ENCODE peak calls at places on chromosomes 6 and 20, in seven cellular contexts. B is neural crest cell, S is spleen, H is dorsolateral prefrontal cortex, P is GM13977, J is uterus, Q is activated B cell treated with CpG ODN at 0.5 μM for 24 hours. X is an unnamed sample.

GRCh38 chr6:9766240-9766915 is 648.5 kb downstream of the TFAP2A start:
- DNase-seq in H (no peak), P (peak), B (peak), S (no peak), J (no peak), Q (no peak), X (no peak)

GRCh38 chr6:64680446-64680845 is 1026.6 kb downstream of the EYS start:
- DNase-seq in B (no peak), P (no peak), J (no peak), Q (no peak), H (no peak), S (no peak), X (no peak)

GRCh38 chr6:138105880-138106664 is 1.1 kb downstream of the PERP start:
- DNase-seq in B (no peak), P (no peak), H (no peak), Q (no peak), J (no peak), S (no peak), X (no peak)

GRCh38 chr6:167877994-167878779 is 51.5 kb downstream of the AFDN start:
- DNase-seq in P (no peak), B (no peak), J (no peak), Q (no peak), H (no peak), S (no peak), X (no peak)

GRCh38 chr6:50471041-50471440 is 242.3 kb upstream of the TFAP2D start:
- DNase-seq in J (no peak), B (no peak), P (no peak), Q (no peak), H (no peak), S (no peak), X (no peak)

GRCh38 chr6:135506270-135506997 is 8.9 kb upstream of the AHI1 start:
- DNase-seq in B (no peak), Q (no peak), S (no peak), H (no peak), P (peak), J (no peak), X (no peak)

GRCh38 chr6:127186889-127187288 is 68.4 kb downstream of the RSPO3 start:
- DNase-seq in S (peak), P (no peak), Q (peak), H (peak), J (peak), B (peak), X (peak)

GRCh38 chr6:125793280-125793679 is 2.5 kb downstream of the NCOA7 start:
- DNase-seq in J (no peak), B (no peak), H (no peak), P (no peak), S (no peak), Q (no peak), X (no peak)

GRCh38 chr20:39876974-39877615 is 811.9 kb downstream of the MAFB start:
- DNase-seq in H (no peak), S (no peak), Q (no peak), J (no peak), B (no peak), P (no peak), X (no peak)

GRCh38 chr6:30685977-30686907 is at the start of gene PPP1R18:
- DNase-seq in S (peak), H (no peak), B (no peak), P (peak), Q (peak), J (peak), X (peak)

GRCh38 chr6:141874930-141875602 is 257.7 kb upstream of the GJE1 start:
- DNase-seq in B (no peak), J (no peak), P (no peak), H (no peak), S (no peak), Q (no peak), X (no peak)

GRCh38 chr6:97111243-97111642 is 171.8 kb downstream of the MMS22L start:
- DNase-seq in Q (no peak), P (no peak), B (no peak), H (no peak), J (no peak), S (no peak), X (no peak)

GRCh38 chr6:137258170-137258569 is 39.0 kb upstream of the IFNGR1 start:
- DNase-seq in Q (no peak), B (no peak), H (no peak), P (peak), S (peak), J (no peak), X (no peak)

GRCh38 chr20:36881888-36882287 is 6.0 kb downstream of the TLDC2 start:
- DNase-seq in S (no peak), H (no peak), J (no peak), P (peak), Q (no peak), B (no peak), X (no peak)

GRCh38 chr20:43985121-43985520 is 70.5 kb downstream of the TOX2 start:
- DNase-seq in P (no peak), H (no peak), J (no peak), S (no peak), Q (no peak), B (no peak), X (no peak)

GRCh38 chr6:54722328-54722727 is 124.2 kb upstream of the FAM83B start:
- DNase-seq in B (no peak), P (no peak), J (no peak), S (no peak), H (no peak), Q (no peak), X (no peak)

GRCh38 chr6:137512768-137513605 is 18.8 kb upstream of the OLIG3 start:
- DNase-seq in P (no peak), H (no peak), J (no peak), B (no peak), S (no peak), Q (no peak), X (peak)

GRCh38 chr6:3913077-3913957 is 64.1 kb downstream of the FAM50B start:
- DNase-seq in H (no peak), Q (no peak), P (no peak), J (peak), S (no peak), B (no peak), X (no peak)

GRCh38 chr6:42450314-42451145 is 1.2 kb downstream of the TRERF1 start:
- DNase-seq in J (peak), Q (no peak), S (no peak), P (no peak), B (no peak), H (no peak), X (peak)

GRCh38 chr6:90375681-90376439 is 79.2 kb upstream of the BACH2 start:
- DNase-seq in H (no peak), B (no peak), Q (peak), J (no peak), P (no peak), S (no peak), X (no peak)

GRCh38 chr20:58175425-58175824 is 53.0 kb downstream of the ANKRD60 start:
- DNase-seq in P (no peak), B (no peak), Q (no peak), S (no peak), J (no peak), H (no peak), X (no peak)

GRCh38 chr6:150418825-150419594 is 50.2 kb downstream of the IYD start:
- DNase-seq in B (peak), P (peak), H (peak), J (peak), S (peak), Q (peak), X (peak)

GRCh38 chr6:153131037-153131981 is at the start of gene RGS17:
- DNase-seq in P (peak), H (peak), J (peak), S (peak), B (peak), Q (no peak), X (peak)

GRCh38 chr6:10621227-10621626 is 73.2 kb downstream of the C6orf52 start:
- DNase-seq in H (no peak), B (no peak), P (no peak), S (no peak), J (no peak), Q (no peak), X (no peak)

GRCh38 chr6:108806669-108807068 is 41.6 kb upstream of the ARMC2 start:
- DNase-seq in S (no peak), B (no peak), H (no peak), J (no peak), Q (no peak), P (no peak), X (no peak)

GRCh38 chr6:19736066-19736465 is 101.1 kb upstream of the ID4 start:
- DNase-seq in Q (no peak), S (no peak), J (no peak), P (no peak), B (no peak), H (no peak), X (no peak)

GRCh38 chr6:55983861-55984260 is 108.5 kb upstream of the BMP5 start:
- DNase-seq in J (no peak), S (no peak), Q (no peak), P (no peak), B (no peak), H (no peak), X (no peak)

GRCh38 chr20:61119263-61119662 is 132.8 kb upstream of the CDH4 start:
- DNase-seq in B (no peak), H (no peak), Q (no peak), P (no peak), J (no peak), S (no peak), X (no peak)

GRCh38 chr20:36929290-36929689 is 22.2 kb downstream of the SAMHD1 start:
- DNase-seq in J (no peak), S (peak), P (no peak), H (no peak), B (no peak), Q (no peak), X (no peak)

GRCh38 chr6:33304216-33304615 is 5.5 kb upstream of the RGL2 start:
- DNase-seq in H (no peak), Q (no peak), J (no peak), S (no peak), B (no peak), P (no peak), X (no peak)

GRCh38 chr6:149727793-149728498 is 10.0 kb upstream of the LATS1 start:
- DNase-seq in P (no peak), J (no peak), S (no peak), Q (no peak), H (no peak), B (no peak), X (no peak)

GRCh38 chr20:20003088-20003954 is 13.8 kb upstream of the NAA20 start:
- DNase-seq in Q (no peak), H (no peak), B (no peak), S (no peak), J (peak), P (peak), X (no peak)

GRCh38 chr6:16301511-16301910 is 63.1 kb downstream of the GMPR start:
- DNase-seq in J (no peak), B (no peak), S (no peak), Q (no peak), P (peak), H (no peak), X (no peak)

GRCh38 chr20:41178904-41179432 is 41.6 kb downstream of the PLCG1 start:
- DNase-seq in S (peak), H (no peak), J (peak), B (no peak), Q (no peak), P (no peak), X (no peak)

GRCh38 chr6:152107973-152108372 is 300.5 kb downstream of the ESR1 start:
- DNase-seq in P (no peak), J (no peak), H (no peak), B (no peak), Q (no peak), S (no peak), X (no peak)

GRCh38 chr6:152112503-152113261 is 305.2 kb downstream of the ESR1 start:
- DNase-seq in B (no peak), P (no peak), J (peak), Q (no peak), H (peak), S (peak), X (no peak)

DNA sequence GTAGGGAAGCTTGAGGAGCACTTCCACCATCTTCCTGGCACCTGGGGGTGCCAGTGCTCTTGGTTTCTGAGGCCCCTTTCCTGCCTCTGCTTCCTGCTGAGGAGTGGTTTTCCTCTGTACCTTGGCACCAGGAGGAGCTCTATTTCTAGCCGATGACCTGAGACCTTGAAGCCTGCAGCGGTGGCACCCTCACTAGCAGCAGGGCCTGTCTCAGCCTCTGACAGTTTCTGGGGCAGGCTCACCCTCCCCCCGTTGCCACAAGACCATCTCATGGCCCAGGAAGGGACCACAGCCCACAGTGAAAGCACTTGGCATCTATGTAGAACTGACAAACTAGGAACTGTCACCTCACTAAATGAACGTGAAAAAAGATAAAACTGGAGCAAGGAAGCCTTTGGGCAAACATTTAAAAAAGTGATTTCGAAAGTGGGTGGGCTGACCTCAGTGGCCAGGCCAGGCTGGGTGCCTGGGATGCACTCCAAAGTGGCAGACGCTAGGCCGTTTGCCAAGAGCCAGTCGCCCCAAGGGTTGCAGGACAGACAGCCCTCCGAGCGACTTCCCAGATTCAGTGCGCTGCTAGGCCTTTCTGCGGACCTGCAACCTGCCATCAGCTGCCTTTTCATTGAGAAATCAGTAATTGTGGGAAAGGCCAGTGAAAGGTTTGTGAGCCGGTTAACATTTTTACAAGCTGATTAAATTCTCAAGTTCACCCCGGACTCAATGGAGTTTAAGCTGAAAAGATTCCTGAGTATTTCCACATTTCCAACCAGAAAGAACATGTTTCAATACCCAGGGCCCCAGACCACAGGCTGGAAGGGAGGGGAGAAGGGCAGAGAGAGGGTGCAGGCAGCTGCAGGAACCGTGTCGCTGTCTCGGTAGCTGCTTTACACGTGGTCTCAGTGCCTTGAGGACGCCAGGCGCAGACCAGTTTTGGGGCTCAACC is 303.7 kb downstream of the ESR1 start:
- DNase-seq in P (no peak), Q (no peak), B (no peak), H (no peak), J (no peak), S (no peak), X (no peak)
- TF ChIP-seq CTCF in P (no peak), Q (no peak), B (no peak), H (no peak), J (no peak), S (no peak), X (no peak)

DNA sequence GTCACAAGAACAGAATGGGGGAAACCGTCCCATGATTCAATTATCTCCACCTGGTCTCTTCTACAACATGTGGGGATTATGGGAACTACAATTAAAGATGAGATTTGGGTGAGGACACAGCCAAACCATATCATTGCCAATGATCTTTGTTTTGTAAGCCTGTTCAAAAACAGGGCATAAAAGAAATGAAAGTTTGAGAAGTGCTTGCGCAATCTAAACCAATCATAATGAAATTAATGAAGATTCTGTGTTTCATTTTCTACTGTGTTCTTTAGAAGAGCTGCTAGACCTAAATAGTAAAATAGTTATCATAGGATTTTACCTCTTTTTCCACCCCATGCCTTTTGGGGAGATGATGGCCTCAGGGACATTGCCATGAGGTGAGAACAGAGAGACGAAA is 761.3 kb downstream of the HDGFL1 start:
- DNase-seq in Q (no peak), H (no peak), S (no peak), P (no peak), B (no peak), J (no peak), X (no peak)
- TF ChIP-seq CTCF in Q (no peak), H (no peak), S (no peak), P (no peak), B (no peak), J (no peak), X (no peak)

DNA sequence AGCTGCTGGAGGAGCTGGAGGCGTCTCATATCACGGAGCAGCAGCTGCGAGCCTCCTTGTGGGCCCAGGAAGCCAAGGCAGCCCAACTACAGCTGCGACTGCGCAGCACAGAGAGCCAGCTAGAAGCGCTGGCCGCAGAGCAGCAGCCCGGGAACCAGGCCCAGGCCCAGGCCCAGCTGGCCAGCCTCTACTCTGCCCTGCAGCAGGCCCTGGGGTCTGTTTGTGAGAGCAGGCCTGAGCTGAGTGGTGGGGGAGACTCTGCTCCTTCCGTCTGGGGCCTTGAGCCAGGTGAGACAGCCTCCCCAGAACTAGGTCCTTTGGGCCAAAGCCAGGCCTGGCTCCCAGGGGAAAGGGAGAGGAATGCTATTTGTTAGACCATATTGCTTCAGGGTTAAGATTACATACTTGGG is 31.7 kb downstream of the C20orf173 start:
- DNase-seq in B (no peak), J (peak), P (no peak), Q (no peak), H (peak), S (no peak), X (peak)
- TF ChIP-seq CTCF in B (no peak), J (no peak), P (no peak), Q (no peak), H (no peak), S (no peak), X (no peak)

DNA sequence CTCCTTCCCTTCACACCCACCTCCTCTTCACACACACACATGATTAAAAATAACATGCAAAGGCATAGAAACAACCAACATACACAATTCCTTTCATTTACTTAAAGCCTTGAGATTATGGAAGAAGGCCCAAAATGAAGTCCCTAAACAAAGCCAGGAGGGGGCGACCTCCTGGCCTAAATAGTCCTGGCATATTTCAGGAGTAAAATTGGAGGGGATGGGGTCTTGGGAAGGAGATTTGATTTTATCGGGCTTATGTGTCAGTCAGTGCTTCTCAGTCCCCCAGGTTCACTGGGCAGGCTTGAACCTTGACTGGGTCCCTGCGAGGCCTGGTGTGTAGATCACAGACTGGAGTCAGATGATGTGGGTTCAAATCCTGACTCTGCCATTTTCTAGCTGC is 266.4 kb downstream of the SAMD5 start:
- DNase-seq in Q (no peak), B (no peak), P (no peak), H (no peak), S (no peak), J (no peak), X (no peak)
- TF ChIP-seq CTCF in Q (no peak), B (peak), P (no peak), H (no peak), S (no peak), J (no peak), X (peak)

DNA sequence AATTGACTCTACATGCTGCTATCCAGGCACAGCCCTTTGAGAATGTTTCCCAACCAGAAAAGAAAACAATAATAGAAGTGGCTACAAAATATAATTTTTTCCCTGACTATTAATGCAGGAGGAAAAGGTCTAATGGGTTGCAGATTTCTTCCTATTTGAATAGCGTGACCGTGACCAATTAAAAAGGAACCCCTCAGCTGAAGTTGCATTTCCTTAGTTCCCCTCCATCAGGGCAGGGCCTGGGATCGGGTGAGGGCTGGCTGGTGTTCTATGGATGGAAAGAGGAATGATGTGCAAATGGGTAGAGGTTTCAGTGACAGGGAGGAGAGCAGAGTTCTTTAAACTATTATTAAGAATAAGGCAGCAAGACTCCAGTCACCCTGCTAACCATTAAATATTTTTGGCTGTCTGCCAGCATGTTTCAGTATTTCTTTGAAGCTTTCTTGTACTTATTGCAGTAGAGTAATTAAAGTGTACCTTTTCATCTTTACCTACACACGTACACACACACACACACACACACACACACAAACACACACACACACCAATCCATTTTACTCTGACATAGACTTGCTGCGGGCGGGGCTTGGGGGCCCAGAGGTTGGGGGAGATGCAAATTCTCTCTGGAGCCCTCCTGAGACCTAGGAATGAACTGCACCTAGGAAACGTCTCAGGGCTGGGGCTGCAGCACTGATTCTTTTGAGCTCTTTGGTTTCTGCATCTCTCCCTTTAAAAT is 154.8 kb upstream of the SLC35B3 start:
- DNase-seq in P (no peak), J (no peak), H (no peak), B (no peak), Q (no peak), S (no peak), X (peak)
- TF ChIP-seq CTCF in P (no peak), J (no peak), H (no peak), B (peak), Q (no peak), S (no peak), X (no peak)

GRCh38 chr20:32437391-32438074 is 79.4 kb downstream of the ASXL1 start:
- DNase-seq in Q (no peak), P (no peak), H (no peak), J (no peak), S (no peak), B (no peak), X (no peak)
- TF ChIP-seq CTCF in Q (no peak), P (peak), H (no peak), J (no peak), S (no peak), B (peak), X (peak)

DNA sequence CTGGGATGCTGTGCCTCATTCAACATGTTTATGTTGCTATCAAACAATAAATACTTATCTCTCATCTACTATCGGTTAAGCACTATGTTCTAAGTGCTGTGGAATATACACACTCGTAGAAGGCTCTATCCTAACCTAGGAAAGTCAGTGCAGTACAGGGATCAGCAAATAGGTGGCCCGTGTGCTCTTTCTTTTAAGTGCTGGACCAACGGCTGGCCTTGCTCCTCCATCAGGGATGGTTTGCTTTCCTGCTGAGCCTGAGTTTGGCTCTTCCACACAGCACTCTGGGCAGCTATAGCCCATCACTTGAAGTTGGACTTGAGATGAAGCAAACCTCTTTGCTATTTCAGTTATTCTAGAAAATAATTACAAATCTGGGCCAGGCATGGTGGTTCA is 66.9 kb upstream of the KCNK16 start:
- DNase-seq in H (no peak), P (no peak), B (no peak), S (no peak), Q (no peak), J (no peak), X (no peak)
- TF ChIP-seq CTCF in H (peak), P (no peak), B (peak), S (no peak), Q (no peak), J (no peak), X (no peak)